ENCODE peak calls at places on chromosomes 1 and 21, in six cellular contexts. One of them, this sample, is unnamed.

GRCh38 chr1:30807318-30808066 is 49.9 kb upstream of the LAPTM5 start:
- DNase-seq in H54: no peak
- DNase-seq in GM12891: no peak
- DNase-seq in activated CD4-positive, alpha-beta T cell treated with anti-CD3 and anti-CD28 coated beads for 48 hours: no peak
- DNase-seq in EL: peak; percentile 44
- DNase-seq in astrocyte: no peak
- DNase-seq in this sample: no peak

GRCh38 chr1:15406911-15407559 is 2.7 kb upstream of the EFHD2 start:
- DNase-seq in H54: peak; percentile 33
- DNase-seq in GM12891: no peak
- DNase-seq in activated CD4-positive, alpha-beta T cell treated with anti-CD3 and anti-CD28 coated beads for 48 hours: no peak
- DNase-seq in EL: peak; percentile 85
- DNase-seq in astrocyte: peak; percentile 87
- DNase-seq in this sample: peak; percentile 60

GRCh38 chr1:107525146-107525545 is 384.3 kb downstream of the NTNG1 start:
- DNase-seq in H54: no peak
- DNase-seq in GM12891: no peak
- DNase-seq in activated CD4-positive, alpha-beta T cell treated with anti-CD3 and anti-CD28 coated beads for 48 hours: no peak
- DNase-seq in EL: peak; percentile 6
- DNase-seq in astrocyte: peak; percentile 18
- DNase-seq in this sample: no peak

GRCh38 chr1:221839794-221840395 is 98.0 kb upstream of the DUSP10 start:
- DNase-seq in H54: peak; percentile 57
- DNase-seq in GM12891: no peak
- DNase-seq in activated CD4-positive, alpha-beta T cell treated with anti-CD3 and anti-CD28 coated beads for 48 hours: peak; percentile 86
- DNase-seq in EL: peak; percentile 97
- DNase-seq in astrocyte: peak; percentile 46
- DNase-seq in this sample: peak; percentile 81

GRCh38 chr1:170214117-170214979 is 68.6 kb downstream of the NTMT2 start:
- DNase-seq in H54: no peak
- DNase-seq in GM12891: peak; percentile 7
- DNase-seq in activated CD4-positive, alpha-beta T cell treated with anti-CD3 and anti-CD28 coated beads for 48 hours: no peak
- DNase-seq in EL: peak; percentile 32
- DNase-seq in astrocyte: peak; percentile 74
- DNase-seq in this sample: peak; percentile 19

GRCh38 chr1:45929257-45929687 is 125.9 kb downstream of the MAST2 start:
- DNase-seq in H54: peak; percentile 23
- DNase-seq in GM12891: no peak
- DNase-seq in activated CD4-positive, alpha-beta T cell treated with anti-CD3 and anti-CD28 coated beads for 48 hours: no peak
- DNase-seq in EL: peak; percentile 70
- DNase-seq in astrocyte: peak; percentile 94
- DNase-seq in this sample: peak; percentile 79

GRCh38 chr21:37623689-37624088 is 257.1 kb downstream of the DYRK1A start:
- DNase-seq in H54: no peak
- DNase-seq in GM12891: no peak
- DNase-seq in activated CD4-positive, alpha-beta T cell treated with anti-CD3 and anti-CD28 coated beads for 48 hours: no peak
- DNase-seq in EL: no peak
- DNase-seq in astrocyte: no peak
- DNase-seq in this sample: no peak

GRCh38 chr1:59803458-59804038 is 11.2 kb upstream of the HOOK1 start:
- DNase-seq in H54: no peak
- DNase-seq in GM12891: no peak
- DNase-seq in activated CD4-positive, alpha-beta T cell treated with anti-CD3 and anti-CD28 coated beads for 48 hours: no peak
- DNase-seq in EL: no peak
- DNase-seq in astrocyte: no peak
- DNase-seq in this sample: no peak

GRCh38 chr1:16441312-16441641 is 753 bp downstream of the NECAP2 start:
- DNase-seq in H54: no peak
- DNase-seq in GM12891: no peak
- DNase-seq in activated CD4-positive, alpha-beta T cell treated with anti-CD3 and anti-CD28 coated beads for 48 hours: no peak
- DNase-seq in EL: peak; percentile 27
- DNase-seq in astrocyte: peak; percentile 10
- DNase-seq in this sample: no peak

GRCh38 chr1:203888807-203889251 is 27.4 kb downstream of the SNRPE start:
- DNase-seq in H54: peak; percentile 29
- DNase-seq in GM12891: no peak
- DNase-seq in activated CD4-positive, alpha-beta T cell treated with anti-CD3 and anti-CD28 coated beads for 48 hours: no peak
- DNase-seq in EL: peak; percentile 79
- DNase-seq in astrocyte: peak; percentile 80
- DNase-seq in this sample: peak; percentile 40

GRCh38 chr1:58739851-58740466 is 40.1 kb upstream of the MYSM1 start:
- DNase-seq in H54: no peak
- DNase-seq in GM12891: peak; percentile 32
- DNase-seq in activated CD4-positive, alpha-beta T cell treated with anti-CD3 and anti-CD28 coated beads for 48 hours: no peak
- DNase-seq in EL: peak; percentile 63
- DNase-seq in astrocyte: no peak
- DNase-seq in this sample: peak; percentile 62

GRCh38 chr1:28860332-28861073 is 48.5 kb downstream of the OPRD1 start:
- DNase-seq in H54: peak; percentile 30
- DNase-seq in GM12891: no peak
- DNase-seq in activated CD4-positive, alpha-beta T cell treated with anti-CD3 and anti-CD28 coated beads for 48 hours: no peak
- DNase-seq in EL: peak; percentile 52
- DNase-seq in astrocyte: peak; percentile 56
- DNase-seq in this sample: peak; percentile 6

GRCh38 chr1:190474587-190475305 is 2.9 kb downstream of the BRINP3 start:
- DNase-seq in H54: no peak
- DNase-seq in GM12891: no peak
- DNase-seq in activated CD4-positive, alpha-beta T cell treated with anti-CD3 and anti-CD28 coated beads for 48 hours: no peak
- DNase-seq in EL: no peak
- DNase-seq in astrocyte: no peak
- DNase-seq in this sample: no peak

GRCh38 chr21:45972353-45972715 is 9.2 kb upstream of the COL6A1 start:
- DNase-seq in H54: no peak
- DNase-seq in GM12891: no peak
- DNase-seq in activated CD4-positive, alpha-beta T cell treated with anti-CD3 and anti-CD28 coated beads for 48 hours: no peak
- DNase-seq in EL: no peak
- DNase-seq in astrocyte: no peak
- DNase-seq in this sample: no peak

GRCh38 chr1:43979528-43980254 is 681 bp downstream of the B4GALT2 start:
- DNase-seq in H54: peak; percentile 82
- DNase-seq in GM12891: no peak
- DNase-seq in activated CD4-positive, alpha-beta T cell treated with anti-CD3 and anti-CD28 coated beads for 48 hours: peak; percentile 40
- DNase-seq in EL: peak; percentile 74
- DNase-seq in astrocyte: peak; percentile 41
- DNase-seq in this sample: peak; percentile 58

GRCh38 chr1:165891461-165891860 is 64.0 kb downstream of the UCK2 start:
- DNase-seq in H54: no peak
- DNase-seq in GM12891: no peak
- DNase-seq in activated CD4-positive, alpha-beta T cell treated with anti-CD3 and anti-CD28 coated beads for 48 hours: no peak
- DNase-seq in EL: peak; percentile 74
- DNase-seq in astrocyte: peak; percentile 60
- DNase-seq in this sample: peak; percentile 58

GRCh38 chr1:152013664-152014237 is 20.1 kb upstream of the S100A10 start:
- DNase-seq in H54: no peak
- DNase-seq in GM12891: no peak
- DNase-seq in activated CD4-positive, alpha-beta T cell treated with anti-CD3 and anti-CD28 coated beads for 48 hours: peak; percentile 65
- DNase-seq in EL: peak; percentile 56
- DNase-seq in astrocyte: peak; percentile 36
- DNase-seq in this sample: peak; percentile 60

GRCh38 chr1:31642366-31642765 is 2.3 kb downstream of the PEF1 start:
- DNase-seq in H54: no peak
- DNase-seq in GM12891: no peak
- DNase-seq in activated CD4-positive, alpha-beta T cell treated with anti-CD3 and anti-CD28 coated beads for 48 hours: no peak
- DNase-seq in EL: no peak
- DNase-seq in astrocyte: no peak
- DNase-seq in this sample: no peak

GRCh38 chr1:67785847-67786753 is 47.2 kb downstream of the GNG12 start:
- DNase-seq in H54: no peak
- DNase-seq in GM12891: no peak
- DNase-seq in activated CD4-positive, alpha-beta T cell treated with anti-CD3 and anti-CD28 coated beads for 48 hours: no peak
- DNase-seq in EL: peak; percentile 22
- DNase-seq in astrocyte: no peak
- DNase-seq in this sample: no peak

GRCh38 chr1:194268839-194269238 is 1082.4 kb upstream of the B3GALT2 start:
- DNase-seq in H54: no peak
- DNase-seq in GM12891: no peak
- DNase-seq in activated CD4-positive, alpha-beta T cell treated with anti-CD3 and anti-CD28 coated beads for 48 hours: no peak
- DNase-seq in EL: peak; percentile 7
- DNase-seq in astrocyte: peak; percentile 1
- DNase-seq in this sample: peak; percentile 9

GRCh38 chr1:110902820-110903463 is 30.0 kb downstream of the CD53 start:
- DNase-seq in H54: no peak
- DNase-seq in GM12891: no peak
- DNase-seq in activated CD4-positive, alpha-beta T cell treated with anti-CD3 and anti-CD28 coated beads for 48 hours: no peak
- DNase-seq in EL: no peak
- DNase-seq in astrocyte: no peak
- DNase-seq in this sample: no peak

This sample was measured in mesenchymal stem cell.